ENCODE peak calls at places on chromosomes 12 and 14, in ten cellular contexts. One of them, this sample, is unnamed.

GRCh38 chr14:61934385-61934784 is 172.2 kb downstream of the SNAPC1 start:
- DNase-seq in stomach: no peak
- DNase-seq in WERI-Rb-1: no peak
- DNase-seq in hepatocyte: no peak
- DNase-seq in osteocyte: no peak
- DNase-seq in lower leg skin: no peak
- DNase-seq in left lung: no peak
- DNase-seq in astrocyte of the spinal cord: peak
- DNase-seq in choroid plexus epithelial cell: peak
- DNase-seq in endothelial cell: no peak
- DNase-seq in this sample: no peak

GRCh38 chr12:89333564-89334252 is 18.6 kb downstream of the DUSP6 start:
- DNase-seq in stomach: no peak
- DNase-seq in WERI-Rb-1: no peak
- DNase-seq in hepatocyte: peak
- DNase-seq in osteocyte: no peak
- DNase-seq in lower leg skin: no peak
- DNase-seq in left lung: no peak
- DNase-seq in astrocyte of the spinal cord: no peak
- DNase-seq in choroid plexus epithelial cell: no peak
- DNase-seq in endothelial cell: no peak
- DNase-seq in this sample: no peak

GRCh38 chr12:104736307-104736706 is 221.8 kb downstream of the SLC41A2 start:
- DNase-seq in stomach: no peak
- DNase-seq in WERI-Rb-1: no peak
- DNase-seq in hepatocyte: peak
- DNase-seq in osteocyte: peak
- DNase-seq in lower leg skin: no peak
- DNase-seq in left lung: no peak
- DNase-seq in astrocyte of the spinal cord: peak
- DNase-seq in choroid plexus epithelial cell: peak
- DNase-seq in endothelial cell: no peak
- DNase-seq in this sample: no peak

GRCh38 chr12:1808798-1809480 is 11.4 kb upstream of the LRTM2 start:
- DNase-seq in stomach: no peak
- DNase-seq in WERI-Rb-1: no peak
- DNase-seq in hepatocyte: no peak
- DNase-seq in osteocyte: no peak
- DNase-seq in lower leg skin: no peak
- DNase-seq in left lung: peak
- DNase-seq in astrocyte of the spinal cord: no peak
- DNase-seq in choroid plexus epithelial cell: no peak
- DNase-seq in endothelial cell: no peak
- DNase-seq in this sample: no peak

GRCh38 chr14:72883109-72883508 is 10.8 kb downstream of the DPF3 start:
- DNase-seq in stomach: no peak
- DNase-seq in WERI-Rb-1: no peak
- DNase-seq in hepatocyte: no peak
- DNase-seq in osteocyte: no peak
- DNase-seq in lower leg skin: no peak
- DNase-seq in left lung: no peak
- DNase-seq in astrocyte of the spinal cord: no peak
- DNase-seq in choroid plexus epithelial cell: no peak
- DNase-seq in endothelial cell: no peak
- DNase-seq in this sample: no peak

GRCh38 chr12:40054554-40055226 is 51.2 kb downstream of the SLC2A13 start:
- DNase-seq in stomach: no peak
- DNase-seq in WERI-Rb-1: no peak
- DNase-seq in hepatocyte: peak
- DNase-seq in osteocyte: no peak
- DNase-seq in lower leg skin: peak
- DNase-seq in left lung: no peak
- DNase-seq in astrocyte of the spinal cord: peak
- DNase-seq in choroid plexus epithelial cell: peak
- DNase-seq in endothelial cell: no peak
- DNase-seq in this sample: no peak

GRCh38 chr14:69860221-69860620 is 19.0 kb upstream of the SMOC1 start:
- DNase-seq in stomach: no peak
- DNase-seq in WERI-Rb-1: no peak
- DNase-seq in hepatocyte: no peak
- DNase-seq in osteocyte: peak
- DNase-seq in lower leg skin: no peak
- DNase-seq in left lung: no peak
- DNase-seq in astrocyte of the spinal cord: no peak
- DNase-seq in choroid plexus epithelial cell: no peak
- DNase-seq in endothelial cell: no peak
- DNase-seq in this sample: no peak

GRCh38 chr12:6476496-6476895 is 6.0 kb upstream of the VAMP1 start:
- DNase-seq in stomach: no peak
- DNase-seq in WERI-Rb-1: no peak
- DNase-seq in hepatocyte: no peak
- DNase-seq in osteocyte: no peak
- DNase-seq in lower leg skin: no peak
- DNase-seq in left lung: no peak
- DNase-seq in astrocyte of the spinal cord: peak
- DNase-seq in choroid plexus epithelial cell: peak
- DNase-seq in endothelial cell: no peak
- DNase-seq in this sample: no peak

GRCh38 chr12:82687020-82687951 is 580 bp downstream of the TMTC2 start:
- DNase-seq in stomach: peak
- DNase-seq in WERI-Rb-1: peak
- DNase-seq in hepatocyte: peak
- DNase-seq in osteocyte: no peak
- DNase-seq in lower leg skin: peak
- DNase-seq in left lung: peak
- DNase-seq in astrocyte of the spinal cord: peak
- DNase-seq in choroid plexus epithelial cell: peak
- DNase-seq in endothelial cell: peak
- DNase-seq in this sample: peak

DNA sequence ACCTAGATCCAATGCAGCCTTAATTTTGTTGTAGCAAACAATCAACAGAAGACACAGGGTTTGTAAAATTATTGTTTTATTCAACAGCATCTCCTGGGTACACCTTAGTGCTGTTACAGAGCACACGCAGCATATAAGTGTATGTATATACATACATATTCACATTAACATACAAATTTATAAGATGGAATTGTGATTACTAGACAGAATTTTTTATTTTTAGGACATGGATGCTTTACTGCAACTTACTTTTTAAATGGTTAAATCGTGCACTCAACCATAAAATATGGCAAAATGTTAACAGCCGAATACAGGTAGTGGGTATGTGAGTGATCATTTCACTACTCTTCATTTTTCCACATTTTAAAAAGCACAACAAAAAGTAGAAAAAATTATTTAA is 16.6 kb downstream of the HEATR5A start:
- DNase-seq in stomach: no peak
- DNase-seq in WERI-Rb-1: no peak
- DNase-seq in hepatocyte: no peak
- DNase-seq in osteocyte: no peak
- DNase-seq in lower leg skin: no peak
- DNase-seq in left lung: no peak
- DNase-seq in astrocyte of the spinal cord: no peak
- DNase-seq in choroid plexus epithelial cell: no peak
- DNase-seq in endothelial cell: no peak
- DNase-seq in this sample: no peak
- TF ChIP-seq CTCF in stomach: no peak
- TF ChIP-seq CTCF in WERI-Rb-1: no peak
- TF ChIP-seq CTCF in hepatocyte: no peak
- TF ChIP-seq CTCF in osteocyte: no peak
- TF ChIP-seq CTCF in lower leg skin: no peak
- TF ChIP-seq CTCF in left lung: no peak
- TF ChIP-seq CTCF in astrocyte of the spinal cord: no peak
- TF ChIP-seq CTCF in choroid plexus epithelial cell: no peak
- TF ChIP-seq CTCF in endothelial cell: no peak
- TF ChIP-seq CTCF in this sample: no peak

DNA sequence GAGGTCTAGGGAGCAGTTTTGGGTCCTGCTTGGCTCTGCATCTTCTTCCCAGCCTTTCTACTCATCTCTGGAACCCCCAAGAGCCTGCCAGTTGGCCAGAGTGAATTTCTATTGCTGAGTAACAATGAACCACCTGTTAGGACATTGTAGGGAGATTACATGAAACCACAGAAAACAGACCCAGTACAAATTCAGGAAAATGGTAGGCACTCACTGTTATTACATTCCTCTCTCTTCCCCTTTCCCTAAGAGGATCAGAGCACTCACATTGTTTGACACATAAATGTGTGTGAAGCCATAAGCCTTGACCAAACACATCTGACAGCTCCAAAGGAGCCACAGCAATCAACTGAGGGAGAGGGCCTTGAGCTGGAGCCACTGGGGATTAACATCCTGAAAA is 216.1 kb downstream of the TMEM132D start:
- DNase-seq in stomach: no peak
- DNase-seq in WERI-Rb-1: peak
- DNase-seq in hepatocyte: no peak
- DNase-seq in osteocyte: no peak
- DNase-seq in lower leg skin: no peak
- DNase-seq in left lung: no peak
- DNase-seq in astrocyte of the spinal cord: no peak
- DNase-seq in choroid plexus epithelial cell: no peak
- DNase-seq in endothelial cell: no peak
- DNase-seq in this sample: no peak
- TF ChIP-seq CTCF in stomach: no peak
- TF ChIP-seq CTCF in WERI-Rb-1: no peak
- TF ChIP-seq CTCF in hepatocyte: no peak
- TF ChIP-seq CTCF in osteocyte: no peak
- TF ChIP-seq CTCF in lower leg skin: no peak
- TF ChIP-seq CTCF in left lung: no peak
- TF ChIP-seq CTCF in astrocyte of the spinal cord: no peak
- TF ChIP-seq CTCF in choroid plexus epithelial cell: no peak
- TF ChIP-seq CTCF in endothelial cell: no peak
- TF ChIP-seq CTCF in this sample: no peak

GRCh38 chr14:91654836-91655235 is 77.0 kb downstream of the CATSPERB start:
- DNase-seq in stomach: no peak
- DNase-seq in WERI-Rb-1: no peak
- DNase-seq in hepatocyte: no peak
- DNase-seq in osteocyte: no peak
- DNase-seq in lower leg skin: no peak
- DNase-seq in left lung: no peak
- DNase-seq in astrocyte of the spinal cord: no peak
- DNase-seq in choroid plexus epithelial cell: no peak
- DNase-seq in endothelial cell: no peak
- DNase-seq in this sample: no peak
- TF ChIP-seq CTCF in stomach: no peak
- TF ChIP-seq CTCF in WERI-Rb-1: no peak
- TF ChIP-seq CTCF in hepatocyte: no peak
- TF ChIP-seq CTCF in osteocyte: no peak
- TF ChIP-seq CTCF in lower leg skin: no peak
- TF ChIP-seq CTCF in left lung: no peak
- TF ChIP-seq CTCF in astrocyte of the spinal cord: no peak
- TF ChIP-seq CTCF in choroid plexus epithelial cell: no peak
- TF ChIP-seq CTCF in endothelial cell: no peak
- TF ChIP-seq CTCF in this sample: no peak

GRCh38 chr12:47396902-47397663 is 308.7 kb downstream of the RPAP3 start:
- DNase-seq in stomach: no peak
- DNase-seq in WERI-Rb-1: no peak
- DNase-seq in hepatocyte: no peak
- DNase-seq in osteocyte: no peak
- DNase-seq in lower leg skin: no peak
- DNase-seq in left lung: no peak
- DNase-seq in astrocyte of the spinal cord: no peak
- DNase-seq in choroid plexus epithelial cell: no peak
- DNase-seq in endothelial cell: no peak
- DNase-seq in this sample: no peak
- TF ChIP-seq CTCF in stomach: no peak
- TF ChIP-seq CTCF in WERI-Rb-1: no peak
- TF ChIP-seq CTCF in hepatocyte: no peak
- TF ChIP-seq CTCF in osteocyte: no peak
- TF ChIP-seq CTCF in lower leg skin: no peak
- TF ChIP-seq CTCF in left lung: no peak
- TF ChIP-seq CTCF in astrocyte of the spinal cord: no peak
- TF ChIP-seq CTCF in choroid plexus epithelial cell: no peak
- TF ChIP-seq CTCF in endothelial cell: no peak
- TF ChIP-seq CTCF in this sample: no peak

GRCh38 chr12:47634127-47634526 is 71.7 kb downstream of the RPAP3 start:
- DNase-seq in stomach: no peak
- DNase-seq in WERI-Rb-1: no peak
- DNase-seq in hepatocyte: no peak
- DNase-seq in osteocyte: no peak
- DNase-seq in lower leg skin: no peak
- DNase-seq in left lung: no peak
- DNase-seq in astrocyte of the spinal cord: no peak
- DNase-seq in choroid plexus epithelial cell: no peak
- DNase-seq in endothelial cell: no peak
- DNase-seq in this sample: no peak

DNA sequence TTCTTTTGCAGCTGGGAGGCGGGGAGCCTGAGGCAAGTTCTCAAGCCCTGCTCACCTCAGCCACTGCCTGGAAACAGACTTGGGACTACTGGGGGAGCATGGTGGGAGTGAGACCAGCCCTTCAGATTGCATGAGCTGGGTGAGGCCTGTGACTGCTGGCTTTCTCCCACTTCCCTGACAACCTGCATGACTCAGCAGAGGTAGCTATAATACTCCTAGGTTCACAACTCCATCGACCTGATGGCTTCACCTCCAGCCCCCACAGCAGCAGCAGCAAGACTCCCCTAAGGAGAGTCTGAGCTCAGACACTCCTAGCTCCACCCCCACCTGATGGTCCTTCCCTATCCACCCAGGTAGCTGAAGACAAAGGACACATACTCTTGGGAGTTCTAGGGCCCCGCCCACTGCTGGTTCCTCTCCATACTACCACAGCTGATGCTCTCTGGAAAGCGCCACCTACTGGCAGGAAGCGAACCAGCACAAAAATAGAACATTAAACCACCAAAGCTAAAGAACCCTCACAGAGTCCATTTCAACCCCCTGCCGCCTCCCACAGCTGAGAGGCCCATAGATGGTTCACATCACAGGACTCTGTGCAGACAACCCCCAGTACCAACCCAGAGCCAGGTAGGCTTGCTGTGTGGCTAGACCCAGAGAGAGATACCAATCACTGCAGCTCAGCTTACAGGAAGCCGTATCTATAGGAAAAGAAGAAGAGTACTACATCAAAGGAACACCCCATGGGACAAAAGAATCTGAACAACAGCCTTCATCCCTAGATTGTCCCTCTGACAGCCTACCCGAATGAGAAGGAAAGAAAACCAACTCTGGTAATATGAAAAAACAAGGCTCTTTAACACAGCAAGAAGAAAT is 68.7 kb downstream of the RPAP3 start:
- DNase-seq in stomach: peak
- DNase-seq in WERI-Rb-1: peak
- DNase-seq in hepatocyte: peak
- DNase-seq in osteocyte: no peak
- DNase-seq in lower leg skin: no peak
- DNase-seq in left lung: no peak
- DNase-seq in astrocyte of the spinal cord: no peak
- DNase-seq in choroid plexus epithelial cell: peak
- DNase-seq in endothelial cell: no peak
- DNase-seq in this sample: peak
- TF ChIP-seq CTCF in stomach: no peak
- TF ChIP-seq CTCF in WERI-Rb-1: peak
- TF ChIP-seq CTCF in hepatocyte: peak
- TF ChIP-seq CTCF in osteocyte: peak
- TF ChIP-seq CTCF in lower leg skin: no peak
- TF ChIP-seq CTCF in left lung: peak
- TF ChIP-seq CTCF in astrocyte of the spinal cord: peak
- TF ChIP-seq CTCF in choroid plexus epithelial cell: peak
- TF ChIP-seq CTCF in endothelial cell: peak
- TF ChIP-seq CTCF in this sample: peak

This sample was measured in natural killer cell.